ENCODE peak calls at places on chromosomes 7 and 10, in four cellular contexts. H is K562, Z is body of pancreas, I is lower leg skin. R is an unnamed sample.

GRCh38 chr10:131949041-131949862 is 32.5 kb downstream of the BNIP3 start:
- DNase-seq in H (no peak), Z (peak; percentile 94), I (no peak), R (no peak)

GRCh38 chr10:119341236-119342016 is 134.1 kb downstream of the GRK5 start:
- DNase-seq in H (peak; percentile 23), Z (no peak), I (no peak), R (peak; percentile 92)

GRCh38 chr7:90212149-90212495 is 582 bp downstream of the STEAP2 start:
- DNase-seq in Z (peak; percentile 6), I (no peak), H (no peak), R (no peak)

GRCh38 chr10:120462018-120462682 is 5.1 kb downstream of the PLPP4 start:
- DNase-seq in H (no peak), I (no peak), Z (no peak), R (no peak)

GRCh38 chr7:29146888-29147609 is 712 bp upstream of the CPVL start:
- DNase-seq in I (no peak), H (no peak), Z (peak; percentile 69), R (no peak)

GRCh38 chr10:94108200-94108599 is 114.5 kb downstream of the PLCE1 start:
- DNase-seq in H (no peak), Z (no peak), I (no peak), R (peak; percentile 72)

GRCh38 chr7:126578338-126578737 is 674.4 kb downstream of the GRM8 start:
- DNase-seq in Z (no peak), I (no peak), H (no peak), R (no peak)

GRCh38 chr10:132331259-132331955 is 586 bp upstream of the LRRC27 start:
- DNase-seq in Z (no peak), I (no peak), H (peak; percentile 99), R (no peak)

GRCh38 chr10:34690403-34691049 is 124.6 kb downstream of the PARD3 start:
- DNase-seq in Z (no peak), I (peak; percentile 46), H (no peak), R (no peak)

GRCh38 chr7:157271991-157272324 is 64.8 kb upstream of the DNAJB6 start:
- DNase-seq in I (peak; percentile 86), Z (peak; percentile 91), H (no peak), R (no peak)

GRCh38 chr10:33920351-33920750 is 585.9 kb upstream of the NRP1 start:
- DNase-seq in I (no peak), H (no peak), Z (no peak), R (no peak)

GRCh38 chr7:157773361-157773760 is 436.6 kb downstream of the DNAJB6 start:
- DNase-seq in Z (no peak), I (no peak), H (no peak), R (no peak)

GRCh38 chr10:48495282-48496045 is 109.4 kb downstream of the ARHGAP22 start:
- DNase-seq in Z (no peak), I (no peak), H (no peak), R (no peak)

GRCh38 chr10:79400567-79401004 is 44.8 kb downstream of the ZCCHC24 start:
- DNase-seq in Z (peak; percentile 64), H (peak; percentile 86), I (no peak), R (no peak)

GRCh38 chr10:114552050-114552449 is 106.0 kb downstream of the ABLIM1 start:
- DNase-seq in H (no peak), Z (no peak), I (no peak), R (no peak)

GRCh38 chr10:64648915-64649314 is 1127.7 kb downstream of the REEP3 start:
- DNase-seq in H (no peak), Z (peak; percentile 19), I (no peak), R (no peak)

GRCh38 chr7:40147371-40148246 is 12.8 kb downstream of the SUGCT start:
- DNase-seq in I (no peak), H (no peak), Z (no peak), R (no peak)

GRCh38 chr7:120550494-120551048 is 277.6 kb downstream of the KCND2 start:
- DNase-seq in Z (no peak), I (no peak), H (no peak), R (no peak)

GRCh38 chr10:88979153-88979562 is 11.4 kb upstream of the FAS start:
- DNase-seq in Z (no peak), I (no peak), H (no peak), R (peak; percentile 56)

GRCh38 chr10:127907411-127908105 is 655 bp downstream of the PTPRE start:
- DNase-seq in Z (no peak), I (no peak), H (no peak), R (no peak)

GRCh38 chr10:132396495-132397035 is 435 bp upstream of the PWWP2B start:
- DNase-seq in H (peak; percentile 88), Z (peak; percentile 82), I (no peak), R (no peak)

GRCh38 chr10:5484205-5484604 is 15.2 kb downstream of the CALML5 start:
- DNase-seq in Z (no peak), H (no peak), I (no peak), R (peak; percentile 19)

GRCh38 chr10:121952226-121952625 is 22.8 kb downstream of the NSMCE4A start:
- DNase-seq in I (no peak), Z (no peak), H (no peak), R (no peak)

GRCh38 chr10:117860823-117861222 is 185.9 kb downstream of the RAB11FIP2 start:
- DNase-seq in I (no peak), Z (no peak), H (peak; percentile 28), R (peak; percentile 19)

GRCh38 chr7:158111556-158111880 is 476.1 kb downstream of the PTPRN2 start:
- DNase-seq in Z (no peak), I (no peak), H (no peak), R (no peak)

GRCh38 chr7:69739182-69739581 is 140.9 kb downstream of the AUTS2 start:
- DNase-seq in I (no peak), H (no peak), Z (peak; percentile 25), R (no peak)

GRCh38 chr10:123147635-123148413 is at the start of gene HMX2:
- DNase-seq in Z (no peak), I (no peak), H (peak; percentile 15), R (no peak)

GRCh38 chr10:68073631-68074403 is 1.3 kb downstream of the HERC4 start:
- DNase-seq in Z (no peak), H (no peak), I (no peak), R (no peak)

GRCh38 chr7:69412331-69413146 is 185.7 kb upstream of the AUTS2 start:
- DNase-seq in H (no peak), I (peak; percentile 68), Z (peak; percentile 8), R (peak; percentile 88)

GRCh38 chr7:57370066-57370738 is 79.8 kb upstream of the ZNF716 start:
- DNase-seq in Z (no peak), I (no peak), H (no peak), R (no peak)

GRCh38 chr7:36456135-36456534 is 66.5 kb downstream of the ANLN start:
- DNase-seq in H (no peak), I (no peak), Z (no peak), R (no peak)

GRCh38 chr7:36462551-36463137 is 73.0 kb downstream of the ANLN start:
- DNase-seq in Z (no peak), I (no peak), H (no peak), R (no peak)

GRCh38 chr7:36456548-36456947 is 66.9 kb downstream of the ANLN start:
- DNase-seq in H (no peak), I (no peak), Z (no peak), R (no peak)

GRCh38 chr7:36460811-36461429 is 71.3 kb downstream of the ANLN start:
- DNase-seq in H (no peak), Z (no peak), I (no peak), R (no peak)

DNA sequence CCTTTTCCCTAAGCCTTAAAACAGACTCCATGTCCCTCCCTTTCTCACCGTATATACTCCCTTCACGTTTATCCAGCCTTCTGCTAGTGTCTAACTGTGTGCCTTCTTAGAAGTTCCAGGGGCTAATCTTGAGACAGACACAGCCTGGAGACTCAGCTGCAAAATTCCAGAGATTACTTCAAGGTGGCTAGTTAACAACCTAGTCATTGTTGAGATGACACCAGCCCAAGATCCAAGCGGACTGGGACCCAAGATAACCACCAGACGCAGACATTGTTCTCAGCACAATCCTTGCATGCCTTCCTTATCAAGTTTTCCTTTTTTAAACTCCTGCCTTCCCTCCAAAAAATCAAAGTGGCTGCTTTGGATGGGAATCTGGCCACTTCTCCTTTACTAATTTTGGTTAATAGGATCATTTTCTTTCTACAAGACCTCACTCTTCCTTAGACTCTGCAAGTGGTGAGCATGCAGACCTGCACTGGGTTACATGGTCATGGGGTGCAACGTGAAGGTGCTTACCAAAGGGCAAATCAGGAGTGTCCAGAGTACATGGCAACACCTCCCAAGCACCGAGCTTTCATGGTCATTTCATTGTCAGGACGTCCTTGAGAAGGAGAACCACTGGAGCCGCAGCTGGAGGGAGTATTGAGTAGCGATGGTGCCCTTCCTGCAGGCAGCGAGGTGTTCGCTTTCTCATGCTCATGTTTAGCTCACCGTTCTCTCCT is 69.7 kb downstream of the ANLN start:
- DNase-seq in I (no peak), Z (no peak), H (no peak), R (no peak)
- TF ChIP-seq POLR2A in I (no peak), Z (no peak), H (no peak), R (no peak)

GRCh38 chr7:150399421-150399820 is 20.3 kb downstream of the ZNF775 start:
- DNase-seq in Z (no peak), I (no peak), H (no peak), R (no peak)

GRCh38 chr7:150401861-150402631 is 22.9 kb downstream of the ZNF775 start:
- DNase-seq in Z (no peak), I (no peak), H (no peak), R (no peak)

GRCh38 chr7:150399861-150400778 is 21.0 kb downstream of the ZNF775 start:
- DNase-seq in I (no peak), H (peak; percentile 80), Z (no peak), R (peak; percentile 84)

GRCh38 chr7:150401424-150401790 is 22.3 kb downstream of the ZNF775 start:
- DNase-seq in I (no peak), Z (no peak), H (no peak), R (no peak)

DNA sequence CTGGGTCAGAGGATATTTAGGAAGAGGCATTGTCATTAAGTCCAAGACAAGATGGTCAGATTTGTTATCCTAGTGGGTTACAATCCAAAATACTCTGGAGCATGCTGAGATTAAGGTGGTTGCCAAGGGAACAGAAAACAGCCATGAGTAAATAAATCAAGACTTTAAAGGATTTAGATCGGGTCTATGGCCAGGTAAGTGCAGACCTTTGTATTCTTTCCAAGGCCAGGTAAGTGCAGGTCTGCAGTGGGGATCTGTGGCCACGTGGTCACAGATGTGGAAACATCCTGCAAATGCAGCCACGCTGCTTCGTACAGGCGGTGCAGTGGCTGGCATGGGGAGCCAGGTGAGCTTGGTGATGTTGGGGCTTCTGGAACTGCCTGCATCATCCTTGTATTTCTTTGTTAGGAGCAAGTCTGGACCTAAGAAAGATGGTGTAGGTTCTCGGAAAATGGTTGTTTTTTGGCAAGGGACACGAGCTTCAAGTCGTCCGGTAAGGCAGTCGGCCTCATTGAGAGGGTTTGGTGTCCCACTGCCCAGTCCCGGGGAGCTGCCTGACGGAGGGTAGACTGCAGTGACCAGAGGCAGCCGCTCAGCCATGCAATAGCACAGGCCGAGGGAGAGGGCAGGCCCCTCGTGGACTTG is 21.8 kb downstream of the ZNF775 start:
- DNase-seq in Z (peak; percentile 36), H (no peak), I (no peak), R (no peak)
- TF ChIP-seq POLR2A in Z (no peak), H (no peak), I (no peak), R (no peak)

GRCh38 chr7:35694784-35695627 is at the start of gene HERPUD2:
- DNase-seq in I (peak; percentile 92), Z (peak; percentile 97), H (peak; percentile 90), R (peak; percentile 95)
- TF ChIP-seq POLR2A in I (no peak), Z (peak; percentile 95), H (peak; percentile 91), R (peak; percentile 90)

GRCh38 chr7:117117172-117117571 is 163.9 kb downstream of the ST7 start:
- DNase-seq in I (no peak), Z (no peak), H (no peak), R (no peak)
- TF ChIP-seq POLR2A in I (no peak), Z (no peak), H (no peak), R (no peak)

R was measured in H54.